ENCODE peak calls at places on chromosome 3, in five cellular contexts. One of them, this sample, is unnamed.

GRCh38 chr3:194886836-194887235 is 201.2 kb downstream of the FAM43A start:
- DNase-seq in osteoblast: no peak
- DNase-seq in endothelial cell: no peak
- DNase-seq in RWPE1: no peak
- DNase-seq in right atrium auricular region: no peak
- DNase-seq in this sample: no peak

GRCh38 chr3:119181765-119182164 is 8.4 kb downstream of the UPK1B start:
- DNase-seq in osteoblast: no peak
- DNase-seq in endothelial cell: no peak
- DNase-seq in RWPE1: peak; percentile 77
- DNase-seq in right atrium auricular region: no peak
- DNase-seq in this sample: peak; percentile 38

GRCh38 chr3:157573780-157574378 is 70.7 kb upstream of the VEPH1 start:
- DNase-seq in osteoblast: no peak
- DNase-seq in endothelial cell: no peak
- DNase-seq in RWPE1: no peak
- DNase-seq in right atrium auricular region: no peak
- DNase-seq in this sample: no peak

GRCh38 chr3:33787328-33788009 is 11.0 kb upstream of the PDCD6IP start:
- DNase-seq in osteoblast: no peak
- DNase-seq in endothelial cell: peak; percentile 52
- DNase-seq in RWPE1: peak; percentile 40
- DNase-seq in right atrium auricular region: peak; percentile 63
- DNase-seq in this sample: peak; percentile 71

GRCh38 chr3:59606638-59607262 is 556.9 kb upstream of the CFAP20DC start:
- DNase-seq in osteoblast: no peak
- DNase-seq in endothelial cell: no peak
- DNase-seq in RWPE1: no peak
- DNase-seq in right atrium auricular region: no peak
- DNase-seq in this sample: no peak

GRCh38 chr3:61414456-61414855 is 146.9 kb upstream of the PTPRG start:
- DNase-seq in osteoblast: no peak
- DNase-seq in endothelial cell: no peak
- DNase-seq in RWPE1: no peak
- DNase-seq in right atrium auricular region: no peak
- DNase-seq in this sample: no peak

GRCh38 chr3:27317096-27317495 is 52.1 kb downstream of the NEK10 start:
- DNase-seq in osteoblast: no peak
- DNase-seq in endothelial cell: no peak
- DNase-seq in RWPE1: no peak
- DNase-seq in right atrium auricular region: no peak
- DNase-seq in this sample: no peak

GRCh38 chr3:192444096-192444790 is 283.1 kb downstream of the FGF12 start:
- DNase-seq in osteoblast: peak; percentile 70
- DNase-seq in endothelial cell: peak; percentile 78
- DNase-seq in RWPE1: peak; percentile 54
- DNase-seq in right atrium auricular region: peak; percentile 72
- DNase-seq in this sample: peak; percentile 68

GRCh38 chr3:49539659-49540560 is 14.4 kb upstream of the BSN start:
- DNase-seq in osteoblast: peak; percentile 99
- DNase-seq in endothelial cell: peak; percentile 98
- DNase-seq in RWPE1: peak; percentile 79
- DNase-seq in right atrium auricular region: peak; percentile 94
- DNase-seq in this sample: peak; percentile 91

GRCh38 chr3:851098-851790 is 241.6 kb upstream of the CNTN6 start:
- DNase-seq in osteoblast: no peak
- DNase-seq in endothelial cell: no peak
- DNase-seq in RWPE1: no peak
- DNase-seq in right atrium auricular region: no peak
- DNase-seq in this sample: peak; percentile 8

GRCh38 chr3:23455084-23455483 is 252.0 kb downstream of the UBE2E2 start:
- DNase-seq in osteoblast: peak; percentile 89
- DNase-seq in endothelial cell: no peak
- DNase-seq in RWPE1: peak; percentile 7
- DNase-seq in right atrium auricular region: no peak
- DNase-seq in this sample: peak; percentile 92

GRCh38 chr3:159732172-159733111 is 256.2 kb upstream of the IL12A start:
- DNase-seq in osteoblast: no peak
- DNase-seq in endothelial cell: peak; percentile 19
- DNase-seq in RWPE1: peak; percentile 57
- DNase-seq in right atrium auricular region: no peak
- DNase-seq in this sample: peak; percentile 73

GRCh38 chr3:188123170-188123920 is 30.6 kb upstream of the LPP start:
- DNase-seq in osteoblast: no peak
- DNase-seq in endothelial cell: no peak
- DNase-seq in RWPE1: no peak
- DNase-seq in right atrium auricular region: no peak
- DNase-seq in this sample: peak; percentile 13

GRCh38 chr3:76991165-76991564 is 48.7 kb upstream of the ROBO2 start:
- DNase-seq in osteoblast: no peak
- DNase-seq in endothelial cell: no peak
- DNase-seq in RWPE1: peak; percentile 25
- DNase-seq in right atrium auricular region: no peak
- DNase-seq in this sample: peak; percentile 34

GRCh38 chr3:186986406-186986805 is 56.1 kb downstream of the ST6GAL1 start:
- DNase-seq in osteoblast: no peak
- DNase-seq in endothelial cell: no peak
- DNase-seq in RWPE1: no peak
- DNase-seq in right atrium auricular region: no peak
- DNase-seq in this sample: no peak

GRCh38 chr3:46482632-46483311 is 15.0 kb upstream of the RTP3 start:
- DNase-seq in osteoblast: peak; percentile 83
- DNase-seq in endothelial cell: no peak
- DNase-seq in RWPE1: peak; percentile 24
- DNase-seq in right atrium auricular region: no peak
- DNase-seq in this sample: peak; percentile 20

GRCh38 chr3:171810278-171811058 is at the start of gene PLD1:
- DNase-seq in osteoblast: peak; percentile 88
- DNase-seq in endothelial cell: peak; percentile 59
- DNase-seq in RWPE1: peak; percentile 79
- DNase-seq in right atrium auricular region: peak; percentile 73
- DNase-seq in this sample: peak; percentile 90

GRCh38 chr3:180980612-180981011 is 8.9 kb downstream of the DNAJC19 start:
- DNase-seq in osteoblast: no peak
- DNase-seq in endothelial cell: no peak
- DNase-seq in RWPE1: no peak
- DNase-seq in right atrium auricular region: no peak
- DNase-seq in this sample: no peak

GRCh38 chr3:180981912-180982311 is 7.6 kb downstream of the DNAJC19 start:
- DNase-seq in osteoblast: no peak
- DNase-seq in endothelial cell: no peak
- DNase-seq in RWPE1: no peak
- DNase-seq in right atrium auricular region: no peak
- DNase-seq in this sample: no peak

GRCh38 chr3:180983136-180983535 is 6.4 kb downstream of the DNAJC19 start:
- DNase-seq in osteoblast: no peak
- DNase-seq in endothelial cell: no peak
- DNase-seq in RWPE1: no peak
- DNase-seq in right atrium auricular region: no peak
- DNase-seq in this sample: no peak

GRCh38 chr3:180977498-180977897 is 12.0 kb downstream of the DNAJC19 start:
- DNase-seq in osteoblast: no peak
- DNase-seq in endothelial cell: no peak
- DNase-seq in RWPE1: no peak
- DNase-seq in right atrium auricular region: no peak
- DNase-seq in this sample: no peak

GRCh38 chr3:180979949-180980348 is 9.6 kb downstream of the DNAJC19 start:
- DNase-seq in osteoblast: no peak
- DNase-seq in endothelial cell: no peak
- DNase-seq in RWPE1: no peak
- DNase-seq in right atrium auricular region: no peak
- DNase-seq in this sample: no peak
- TF ChIP-seq CTCF in osteoblast: no peak
- TF ChIP-seq CTCF in endothelial cell: no peak
- TF ChIP-seq CTCF in RWPE1: no peak
- TF ChIP-seq CTCF in right atrium auricular region: no peak
- TF ChIP-seq CTCF in this sample: no peak

GRCh38 chr3:100710355-100711198 is 1.3 kb downstream of the TFG start:
- DNase-seq in osteoblast: peak; percentile 73
- DNase-seq in endothelial cell: peak; percentile 33
- DNase-seq in RWPE1: peak; percentile 64
- DNase-seq in right atrium auricular region: no peak
- DNase-seq in this sample: peak; percentile 76
- TF ChIP-seq CTCF in osteoblast: peak; percentile 34
- TF ChIP-seq CTCF in endothelial cell: no peak
- TF ChIP-seq CTCF in RWPE1: peak; percentile 30
- TF ChIP-seq CTCF in right atrium auricular region: no peak
- TF ChIP-seq CTCF in this sample: peak; percentile 22

GRCh38 chr3:185823280-185824044 is 1.4 kb downstream of the IGF2BP2 start:
- DNase-seq in osteoblast: peak; percentile 86
- DNase-seq in endothelial cell: peak; percentile 43
- DNase-seq in RWPE1: peak; percentile 20
- DNase-seq in right atrium auricular region: no peak
- DNase-seq in this sample: peak; percentile 47
- TF ChIP-seq CTCF in osteoblast: no peak
- TF ChIP-seq CTCF in endothelial cell: no peak
- TF ChIP-seq CTCF in RWPE1: no peak
- TF ChIP-seq CTCF in right atrium auricular region: no peak
- TF ChIP-seq CTCF in this sample: no peak

DNA sequence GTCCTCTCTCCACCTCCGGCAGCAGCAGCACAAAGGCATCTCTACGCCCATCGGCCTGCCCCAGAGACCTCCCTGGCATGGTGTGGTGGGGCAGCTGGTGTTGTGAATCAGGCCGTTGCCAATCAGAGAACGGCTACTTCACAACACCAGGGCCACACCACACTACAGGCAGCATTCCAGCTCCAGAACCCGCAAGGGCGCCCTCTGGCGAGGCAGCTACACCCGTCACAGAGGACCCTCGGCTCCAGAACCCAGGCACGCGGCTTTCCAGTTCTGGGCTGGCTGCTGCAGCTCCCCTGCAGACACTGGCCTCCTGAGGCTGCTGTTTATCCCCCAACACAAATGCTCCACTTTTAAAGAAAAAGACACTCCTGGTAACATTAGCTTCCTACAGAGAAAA is 127.5 kb upstream of the TOPAZ1 start:
- DNase-seq in osteoblast: peak; percentile 81
- DNase-seq in endothelial cell: peak; percentile 77
- DNase-seq in RWPE1: no peak
- DNase-seq in right atrium auricular region: no peak
- DNase-seq in this sample: no peak
- TF ChIP-seq CTCF in osteoblast: peak; percentile 46
- TF ChIP-seq CTCF in endothelial cell: peak; percentile 55
- TF ChIP-seq CTCF in RWPE1: no peak
- TF ChIP-seq CTCF in right atrium auricular region: no peak
- TF ChIP-seq CTCF in this sample: no peak

DNA sequence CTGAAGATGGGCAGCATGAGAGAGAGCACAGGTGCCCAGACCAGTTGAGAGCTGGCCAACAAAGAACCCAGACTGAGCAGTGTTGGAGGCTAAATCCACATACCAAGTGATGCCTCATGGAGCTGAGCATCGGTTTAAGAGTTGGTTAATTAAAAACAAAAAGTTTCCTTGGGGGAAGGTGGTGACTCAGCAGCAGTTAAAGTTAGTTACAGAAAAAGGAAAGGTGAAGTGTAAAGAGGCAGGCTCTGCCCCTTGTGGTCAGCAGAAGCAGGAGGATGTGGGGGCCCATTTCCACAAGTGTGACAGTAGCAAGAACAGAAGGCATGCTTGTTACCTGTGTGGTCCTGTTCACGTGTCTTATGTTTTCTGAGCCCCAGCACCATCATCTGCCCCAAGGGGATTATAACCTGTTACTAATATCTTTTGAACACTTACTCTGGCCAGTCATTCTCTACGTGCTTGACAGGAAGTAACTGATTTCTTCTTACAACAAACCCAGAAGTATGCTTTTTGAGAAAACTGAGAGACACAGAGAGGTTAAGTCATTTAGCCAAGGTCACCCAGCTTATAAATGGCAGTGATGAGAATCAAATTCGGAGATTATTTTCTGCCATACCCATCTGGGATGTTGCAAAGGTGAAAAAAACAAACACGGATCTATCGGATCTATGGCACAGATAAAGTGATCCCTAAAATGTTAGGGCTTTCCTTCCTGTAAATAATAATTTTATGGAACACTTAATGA is 91.0 kb downstream of the EPHB1 start:
- DNase-seq in osteoblast: no peak
- DNase-seq in endothelial cell: no peak
- DNase-seq in RWPE1: no peak
- DNase-seq in right atrium auricular region: no peak
- DNase-seq in this sample: no peak
- TF ChIP-seq CTCF in osteoblast: peak; percentile 21
- TF ChIP-seq CTCF in endothelial cell: no peak
- TF ChIP-seq CTCF in RWPE1: no peak
- TF ChIP-seq CTCF in right atrium auricular region: no peak
- TF ChIP-seq CTCF in this sample: no peak

GRCh38 chr3:160757624-160758106 is 1.6 kb downstream of the PPM1L start:
- DNase-seq in osteoblast: no peak
- DNase-seq in endothelial cell: no peak
- DNase-seq in RWPE1: no peak
- DNase-seq in right atrium auricular region: no peak
- DNase-seq in this sample: no peak

GRCh38 chr3:160756907-160757623 is 1.0 kb downstream of the PPM1L start:
- DNase-seq in osteoblast: no peak
- DNase-seq in endothelial cell: peak; percentile 22
- DNase-seq in RWPE1: no peak
- DNase-seq in right atrium auricular region: peak; percentile 61
- DNase-seq in this sample: no peak

GRCh38 chr3:160754855-160755747 is 930 bp upstream of the PPM1L start:
- DNase-seq in osteoblast: peak; percentile 98
- DNase-seq in endothelial cell: peak; percentile 88
- DNase-seq in RWPE1: peak; percentile 87
- DNase-seq in right atrium auricular region: peak; percentile 95
- DNase-seq in this sample: peak; percentile 93

GRCh38 chr3:160755776-160756304 is at the start of gene PPM1L:
- DNase-seq in osteoblast: peak; percentile 74
- DNase-seq in endothelial cell: peak; percentile 61
- DNase-seq in RWPE1: peak; percentile 26
- DNase-seq in right atrium auricular region: peak; percentile 68
- DNase-seq in this sample: peak; percentile 54

GRCh38 chr3:160758929-160759577 is 3.0 kb downstream of the PPM1L start:
- DNase-seq in osteoblast: peak; percentile 27
- DNase-seq in endothelial cell: no peak
- DNase-seq in RWPE1: no peak
- DNase-seq in right atrium auricular region: no peak
- DNase-seq in this sample: no peak
- TF ChIP-seq CTCF in osteoblast: no peak
- TF ChIP-seq CTCF in endothelial cell: no peak
- TF ChIP-seq CTCF in RWPE1: no peak
- TF ChIP-seq CTCF in right atrium auricular region: no peak
- TF ChIP-seq CTCF in this sample: no peak